ENCODE peak calls at places on chromosomes 1 and 21, in seven cellular contexts. F is omental fat pad, C is dorsolateral prefrontal cortex, Z is upper lobe of right lung, X is astrocyte of the spinal cord, V is lower leg skin, R is sigmoid colon. I is an unnamed sample.

GRCh38 chr21:37073417-37074194 is 552 bp downstream of the TTC3 start:
- DNase-seq in F (no peak), C (peak), Z (peak), X (peak), V (peak), R (peak), I (peak)

GRCh38 chr1:194419721-194420120 is 1233.3 kb upstream of the B3GALT2 start:
- DNase-seq in F (no peak), C (no peak), Z (no peak), X (no peak), V (no peak), R (no peak), I (no peak)

GRCh38 chr1:26862781-26863676 is at the start of gene SFN:
- DNase-seq in F (no peak), C (no peak), Z (peak), X (no peak), V (peak), R (no peak), I (peak)

GRCh38 chr1:56645663-56646330 is 683 bp downstream of the PRKAA2 start:
- DNase-seq in F (no peak), C (no peak), Z (no peak), X (peak), V (no peak), R (peak), I (no peak)

GRCh38 chr1:71660417-71660816 is 579.6 kb upstream of the ZRANB2 start:
- DNase-seq in F (no peak), C (no peak), Z (no peak), X (peak), V (no peak), R (no peak), I (no peak)

GRCh38 chr1:31483012-31483946 is 70.3 kb downstream of the SERINC2 start:
- DNase-seq in F (peak), C (no peak), Z (no peak), X (peak), V (peak), R (peak), I (no peak)

GRCh38 chr1:22518379-22518778 is 44.9 kb upstream of the EPHA8 start:
- DNase-seq in F (no peak), C (no peak), Z (no peak), X (no peak), V (no peak), R (no peak), I (no peak)

GRCh38 chr1:20589331-20590312 is 725 bp downstream of the CDA start:
- DNase-seq in F (no peak), C (no peak), Z (peak), X (peak), V (no peak), R (peak), I (no peak)

GRCh38 chr1:112735752-112736151 is 20.6 kb upstream of the PPM1J start:
- DNase-seq in F (no peak), C (no peak), Z (no peak), X (peak), V (no peak), R (no peak), I (no peak)

GRCh38 chr1:167789501-167789900 is 67.7 kb downstream of the MPZL1 start:
- DNase-seq in F (no peak), C (no peak), Z (no peak), X (no peak), V (no peak), R (no peak), I (no peak)

GRCh38 chr1:85330206-85330605 is 53.8 kb upstream of the BCL10 start:
- DNase-seq in F (no peak), C (no peak), Z (no peak), X (peak), V (no peak), R (no peak), I (no peak)

GRCh38 chr1:200535605-200536004 is 84.9 kb downstream of the KIF14 start:
- DNase-seq in F (no peak), C (no peak), Z (no peak), X (no peak), V (no peak), R (no peak), I (no peak)

GRCh38 chr1:26538480-26539412 is 9.2 kb downstream of the RPS6KA1 start:
- DNase-seq in F (no peak), C (no peak), Z (no peak), X (no peak), V (no peak), R (no peak), I (no peak)

GRCh38 chr1:31759266-31760023 is 4.7 kb downstream of the ADGRB2 start:
- DNase-seq in F (no peak), C (no peak), Z (no peak), X (no peak), V (no peak), R (no peak), I (no peak)

GRCh38 chr1:230112131-230112701 is 45.2 kb downstream of the GALNT2 start:
- DNase-seq in F (no peak), C (peak), Z (no peak), X (no peak), V (no peak), R (no peak), I (no peak)

GRCh38 chr1:154270833-154271232 is 1.6 kb upstream of the HAX1 start:
- DNase-seq in F (no peak), C (no peak), Z (no peak), X (no peak), V (no peak), R (no peak), I (no peak)

GRCh38 chr1:154272999-154273563 is 652 bp downstream of the HAX1 start:
- DNase-seq in F (no peak), C (no peak), Z (no peak), X (no peak), V (no peak), R (no peak), I (no peak)

GRCh38 chr1:154272217-154272998 is at the start of gene HAX1:
- DNase-seq in F (peak), C (peak), Z (peak), X (peak), V (peak), R (peak), I (peak)

DNA sequence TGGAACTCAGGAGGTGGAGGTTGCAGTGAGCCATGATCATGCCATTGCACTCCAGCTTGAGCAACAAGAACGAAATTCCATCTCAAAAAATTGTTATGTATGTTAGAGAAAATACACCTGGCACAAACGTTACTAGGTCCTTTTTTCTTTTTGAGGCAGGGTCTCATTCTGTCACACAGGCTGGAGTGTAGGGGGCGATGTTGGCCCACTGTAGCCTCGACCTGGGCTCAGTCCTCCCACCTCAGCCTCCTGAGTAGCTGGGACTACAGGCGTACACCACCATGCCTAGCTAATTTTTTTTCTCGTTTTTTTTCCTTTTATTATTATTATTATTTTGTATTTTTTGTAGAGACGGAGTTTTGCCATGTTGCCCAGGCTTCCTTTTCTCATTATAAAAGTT is 4.4 kb downstream of the HAX1 start:
- DNase-seq in F (no peak), C (no peak), Z (no peak), X (no peak), V (no peak), R (no peak), I (no peak)
- TF ChIP-seq CTCF in F (no peak), C (no peak), Z (peak), X (peak), V (no peak), R (no peak), I (no peak)

GRCh38 chr1:2527553-2527860 is 1.1 kb upstream of the PANK4 start:
- DNase-seq in F (no peak), C (no peak), Z (no peak), X (no peak), V (no peak), R (no peak), I (no peak)

GRCh38 chr1:2526824-2527552 is 592 bp upstream of the PANK4 start:
- DNase-seq in F (no peak), C (peak), Z (no peak), X (peak), V (no peak), R (peak), I (no peak)

GRCh38 chr1:2528016-2528415 is 1.6 kb upstream of the PANK4 start:
- DNase-seq in F (no peak), C (peak), Z (no peak), X (no peak), V (no peak), R (no peak), I (no peak)

GRCh38 chr1:2525524-2525895 is 886 bp downstream of the PANK4 start:
- DNase-seq in F (no peak), C (no peak), Z (no peak), X (no peak), V (no peak), R (no peak), I (no peak)

GRCh38 chr1:2525896-2526823 is at the start of gene PANK4:
- DNase-seq in F (peak), C (peak), Z (peak), X (peak), V (peak), R (peak), I (peak)
- TF ChIP-seq CTCF in F (no peak), C (no peak), Z (no peak), X (no peak), V (no peak), R (no peak), I (no peak)

GRCh38 chr1:62926681-62927252 is 142.8 kb downstream of the ATG4C start:
- DNase-seq in F (no peak), C (no peak), Z (no peak), X (no peak), V (no peak), R (no peak), I (no peak)
- TF ChIP-seq CTCF in F (no peak), C (no peak), Z (no peak), X (peak), V (no peak), R (no peak), I (no peak)

GRCh38 chr1:155000725-155001437 is 1.7 kb upstream of the ZBTB7B start:
- DNase-seq in F (peak), C (peak), Z (peak), X (peak), V (peak), R (peak), I (peak)
- TF ChIP-seq CTCF in F (no peak), C (no peak), Z (no peak), X (no peak), V (no peak), R (no peak), I (no peak)

GRCh38 chr1:151282883-151283725 is 1.0 kb downstream of the ZNF687 start:
- DNase-seq in F (no peak), C (no peak), Z (peak), X (no peak), V (peak), R (peak), I (no peak)

GRCh38 chr1:151277249-151277648 is 4.8 kb upstream of the ZNF687 start:
- DNase-seq in F (no peak), C (no peak), Z (no peak), X (no peak), V (no peak), R (no peak), I (no peak)

GRCh38 chr1:151284013-151284577 is 2.0 kb downstream of the ZNF687 start:
- DNase-seq in F (no peak), C (no peak), Z (no peak), X (no peak), V (no peak), R (no peak), I (no peak)

GRCh38 chr1:151281969-151282882 is at the start of gene ZNF687:
- DNase-seq in F (peak), C (peak), Z (peak), X (peak), V (peak), R (peak), I (peak)

DNA sequence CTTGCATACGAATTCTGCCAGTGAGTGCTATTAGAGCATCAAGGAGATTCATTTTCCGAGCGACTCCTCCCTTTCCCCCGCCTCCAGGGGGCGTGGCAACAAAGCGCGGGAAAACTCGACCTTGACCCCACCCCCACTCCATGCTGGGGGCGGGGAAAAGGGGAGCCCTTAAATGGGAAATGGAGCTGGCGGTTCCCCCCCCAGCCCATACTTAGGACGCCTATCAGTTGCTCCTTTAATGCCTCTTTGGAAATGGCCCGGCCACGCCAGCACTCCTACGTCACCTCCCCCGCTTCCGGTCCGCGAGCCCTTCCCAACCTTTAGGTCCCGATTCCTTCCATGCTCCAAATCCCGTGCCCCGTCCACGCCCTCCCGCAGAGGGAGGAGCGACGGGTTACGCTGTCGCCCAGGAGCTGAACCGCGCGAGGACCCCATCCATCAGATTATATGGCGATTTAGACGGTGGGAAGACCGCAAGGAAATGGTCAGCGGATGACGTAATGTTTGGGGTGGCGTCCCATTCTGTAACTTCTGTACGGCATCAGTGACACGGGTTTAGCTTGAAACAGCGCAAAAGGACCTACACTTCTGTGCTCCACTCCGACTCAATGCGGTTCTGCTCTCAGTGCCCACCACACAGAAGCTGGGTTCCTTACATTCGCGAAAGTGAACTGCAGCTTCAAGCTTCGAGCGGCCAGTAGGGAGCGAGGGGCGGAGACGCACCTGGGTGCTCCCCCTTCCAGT is 702 bp upstream of the ZNF687 start:
- DNase-seq in F (peak), C (peak), Z (peak), X (peak), V (peak), R (peak), I (peak)
- TF ChIP-seq CTCF in F (no peak), C (peak), Z (peak), X (peak), V (no peak), R (no peak), I (peak)

I was measured in mesothelial cell of epicardium.